ENCODE peak calls at places on chromosome 13, in ten cellular contexts. Q is HepG2, R is transverse colon, A is GM23338, J is Panc1, V is SK-N-SH, C is endothelial cell of umbilical vein, E is stomach, L is K562, T is HCT116. P is an unnamed sample.

GRCh38 chr13:53238241-53238640 is 209.6 kb downstream of the OLFM4 start:
- DNase-seq in C (no peak), L (no peak), V (no peak), A (peak; percentile 10), Q (no peak), T (no peak), R (no peak), J (no peak), E (no peak), P (peak; percentile 8)

GRCh38 chr13:109707044-109707794 is 79.2 kb downstream of the IRS2 start:
- DNase-seq in E (no peak), A (no peak), L (peak; percentile 6), R (no peak), Q (no peak), C (no peak), T (no peak), J (no peak), V (no peak), P (no peak)

GRCh38 chr13:41034862-41035261 is 15.7 kb upstream of the ELF1 start:
- DNase-seq in L (no peak), V (no peak), T (no peak), E (no peak), R (no peak), Q (no peak), C (peak; percentile 70), J (no peak), A (no peak), P (no peak)

GRCh38 chr13:28463481-28463880 is 31.4 kb downstream of the FLT1 start:
- DNase-seq in T (no peak), R (no peak), V (no peak), J (no peak), L (no peak), C (peak; percentile 78), E (no peak), Q (no peak), A (no peak), P (no peak)

GRCh38 chr13:99078014-99078771 is 100.3 kb upstream of the DOCK9 start:
- DNase-seq in R (no peak), Q (no peak), A (no peak), T (no peak), J (no peak), E (no peak), L (peak; percentile 17), V (no peak), C (no peak), P (no peak)

GRCh38 chr13:46663644-46664043 is 110.7 kb downstream of the LRCH1 start:
- DNase-seq in L (no peak), Q (no peak), V (no peak), A (no peak), E (no peak), T (no peak), R (no peak), J (no peak), C (peak; percentile 67), P (no peak)

GRCh38 chr13:77184455-77184854 is 142.4 kb downstream of the MYCBP2 start:
- DNase-seq in C (peak; percentile 30), E (no peak), L (no peak), V (no peak), T (no peak), J (no peak), Q (no peak), A (no peak), R (no peak), P (no peak)

GRCh38 chr13:29937836-29938235 is 87.4 kb upstream of the UBL3 start:
- DNase-seq in L (no peak), Q (no peak), R (no peak), C (no peak), A (peak; percentile 42), J (no peak), T (no peak), E (no peak), V (no peak), P (no peak)

GRCh38 chr13:75454497-75454896 is 27.5 kb downstream of the TBC1D4 start:
- DNase-seq in E (no peak), T (no peak), A (no peak), J (no peak), Q (no peak), C (no peak), R (no peak), L (no peak), V (no peak), P (peak; percentile 77)

GRCh38 chr13:22002893-22003292 is 332.0 kb downstream of the FGF9 start:
- DNase-seq in E (no peak), R (no peak), J (no peak), V (no peak), L (no peak), A (no peak), T (no peak), C (no peak), Q (no peak), P (no peak)

GRCh38 chr13:113418722-113419049 is 34.6 kb downstream of the ADPRHL1 start:
- DNase-seq in L (no peak), V (no peak), R (no peak), Q (no peak), A (no peak), E (no peak), J (no peak), T (no peak), C (no peak), P (no peak)

GRCh38 chr13:111183959-111184684 is 69.0 kb downstream of the ARHGEF7 start:
- DNase-seq in A (no peak), C (no peak), V (no peak), E (no peak), J (no peak), T (no peak), Q (no peak), R (no peak), L (no peak), P (no peak)

GRCh38 chr13:30718661-30719520 is 16.5 kb upstream of the ALOX5AP start:
- DNase-seq in A (no peak), J (peak; percentile 80), T (peak; percentile 16), C (no peak), L (no peak), E (no peak), R (no peak), V (no peak), Q (peak; percentile 24), P (no peak)

GRCh38 chr13:63403726-63404125 is 1988.1 kb upstream of the PCDH20 start:
- DNase-seq in L (no peak), A (no peak), T (no peak), J (no peak), R (no peak), E (no peak), V (no peak), C (no peak), Q (no peak), P (no peak)

GRCh38 chr13:50584856-50585580 is 258.5 kb downstream of the DLEU7 start:
- DNase-seq in C (no peak), L (no peak), R (no peak), V (no peak), Q (no peak), E (no peak), A (peak; percentile 35), T (no peak), J (no peak), P (no peak)

GRCh38 chr13:29583073-29583785 is 12.3 kb downstream of the SLC7A1 start:
- DNase-seq in R (no peak), E (no peak), J (no peak), V (no peak), T (no peak), Q (no peak), A (no peak), C (no peak), L (peak; percentile 23), P (no peak)

GRCh38 chr13:95494082-95494681 is 58.3 kb upstream of the CLDN10 start:
- DNase-seq in Q (peak; percentile 55), J (peak; percentile 42), L (peak; percentile 59), V (peak; percentile 62), T (peak; percentile 62), C (peak; percentile 85), A (peak; percentile 77), E (no peak), R (no peak), P (peak; percentile 52)

GRCh38 chr13:73075546-73075945 is 16.7 kb downstream of the KLF5 start:
- DNase-seq in R (no peak), T (no peak), E (peak; percentile 57), L (no peak), A (peak; percentile 91), C (no peak), V (no peak), Q (no peak), J (no peak), P (no peak)
- TF ChIP-seq POLR2AphosphoS5 in R (peak; percentile 42), T (no peak), E (no peak), L (no peak), A (no peak), C (no peak), V (no peak), Q (no peak), J (no peak), P (no peak)

GRCh38 chr13:27257233-27257568 is 5.8 kb downstream of the RPL21 start:
- DNase-seq in L (no peak), Q (no peak), J (no peak), T (no peak), V (no peak), E (no peak), R (no peak), A (no peak), C (no peak), P (no peak)
- H3K36me3 ChIP-seq in L (peaks cover 72% of the 10 kb centered on the region), Q (peaks cover 8% of the 10 kb centered on the region), J (peaks cover 24% of the 10 kb centered on the region), T (peaks cover 58% of the 10 kb centered on the region), V (peaks cover 73% of the 10 kb centered on the region), E (peaks cover 22% of the 10 kb centered on the region), R (no peaks in the 10 kb centered on the region), A (peaks cover 47% of the 10 kb centered on the region), C (peaks cover 29% of the 10 kb centered on the region), P (no peaks in the 10 kb centered on the region)

GRCh38 chr13:108349269-108349668 is 79.8 kb downstream of the TNFSF13B start:
- DNase-seq in C (no peak), A (no peak), E (no peak), R (no peak), T (no peak), L (no peak), V (no peak), Q (no peak), J (no peak), P (no peak)

GRCh38 chr13:108357228-108357627 is 87.7 kb downstream of the TNFSF13B start:
- DNase-seq in R (no peak), V (no peak), L (no peak), A (no peak), E (no peak), Q (no peak), T (no peak), C (no peak), J (no peak), P (no peak)

GRCh38 chr13:108352599-108352998 is 83.1 kb downstream of the TNFSF13B start:
- DNase-seq in C (no peak), Q (no peak), J (no peak), A (no peak), T (no peak), L (no peak), E (no peak), R (no peak), V (no peak), P (no peak)
- TF ChIP-seq POLR2AphosphoS5 in C (no peak), Q (no peak), J (no peak), A (no peak), T (no peak), L (no peak), E (no peak), R (no peak), V (no peak), P (no peak)

GRCh38 chr13:91359566-91359965 is 12.1 kb downstream of the MIR17HG start:
- DNase-seq in Q (no peak), E (no peak), J (no peak), V (no peak), T (no peak), L (no peak), C (no peak), A (no peak), R (no peak), P (no peak)
- H3K36me3 ChIP-seq in Q (no peaks in the 10 kb centered on the region), E (peaks cover 5% of the 10 kb centered on the region), J (peaks cover 11% of the 10 kb centered on the region), V (peaks cover 19% of the 10 kb centered on the region), T (peaks cover 8% of the 10 kb centered on the region), L (peaks cover 39% of the 10 kb centered on the region), C (peaks cover 26% of the 10 kb centered on the region), A (peaks cover 23% of the 10 kb centered on the region), R (no peaks in the 10 kb centered on the region), P (no peaks in the 10 kb centered on the region)

P was measured in prostate gland.